ENCODE peak calls at places on chromosomes 7 and 10, in five cellular contexts. C, S, W, J and T are unnamed samples.

GRCh38 chr7:106568680-106569499 is 92.1 kb downstream of the CCDC71L start:
- DNase-seq in J (no peak), W (no peak), S (peak), C (no peak), T (peak)

GRCh38 chr7:108561047-108561619 is 8.4 kb downstream of the THAP5 start:
- DNase-seq in J (no peak), C (no peak), W (no peak), S (no peak), T (no peak)

GRCh38 chr10:18310761-18311160 is 170.5 kb downstream of the CACNB2 start:
- DNase-seq in S (no peak), W (no peak), J (no peak), C (no peak), T (no peak)

GRCh38 chr10:76403876-76404275 is 972.5 kb downstream of the LRMDA start:
- DNase-seq in W (no peak), S (no peak), J (no peak), C (no peak), T (no peak)

GRCh38 chr7:96321041-96321669 is 743 bp downstream of the SLC25A13 start:
- DNase-seq in J (peak), S (peak), W (peak), C (peak), T (peak)

GRCh38 chr10:20276127-20276979 is 460.1 kb downstream of the PLXDC2 start:
- DNase-seq in W (no peak), J (peak), S (no peak), C (no peak), T (no peak)

GRCh38 chr7:102426268-102427031 is 6.9 kb upstream of the ORAI2 start:
- DNase-seq in W (peak), J (no peak), S (no peak), C (no peak), T (no peak)

GRCh38 chr10:61140765-61141392 is 196.9 kb upstream of the RHOBTB1 start:
- DNase-seq in S (peak), C (no peak), W (no peak), J (peak), T (peak)

GRCh38 chr10:7056216-7056615 is 354.6 kb downstream of the SFMBT2 start:
- DNase-seq in J (no peak), W (no peak), S (no peak), C (no peak), T (no peak)

GRCh38 chr7:924541-925231 is 29.8 kb downstream of the ADAP1 start:
- DNase-seq in W (no peak), C (no peak), J (no peak), S (no peak), T (no peak)

GRCh38 chr7:143934526-143935340 is at the start of gene OR2F2:
- DNase-seq in S (no peak), C (no peak), J (peak), W (no peak), T (no peak)

GRCh38 chr7:29989257-29989995 is at the start of gene SCRN1:
- DNase-seq in W (no peak), C (peak), J (peak), S (peak), T (no peak)

GRCh38 chr7:95798401-95798930 is 26.1 kb downstream of the DYNC1I1 start:
- DNase-seq in J (no peak), W (no peak), S (no peak), C (no peak), T (no peak)

GRCh38 chr7:85191383-85191782 is 4.5 kb upstream of the SEMA3D start:
- DNase-seq in W (no peak), J (no peak), S (no peak), C (no peak), T (peak)

GRCh38 chr10:85012305-85012704 is 683.9 kb downstream of the CCSER2 start:
- DNase-seq in J (no peak), C (no peak), S (no peak), W (no peak), T (no peak)

GRCh38 chr7:28739826-28740225 is 218.3 kb downstream of the TRIL start:
- DNase-seq in J (no peak), C (no peak), W (no peak), S (no peak), T (no peak)

GRCh38 chr7:107469836-107470416 is at the start of gene GPR22:
- DNase-seq in J (no peak), S (no peak), C (no peak), W (no peak), T (no peak)

GRCh38 chr7:46744957-46745699 is 824.1 kb upstream of the IGFBP3 start:
- DNase-seq in C (no peak), S (no peak), J (no peak), W (no peak), T (no peak)

GRCh38 chr10:99234067-99234738 is 1.4 kb downstream of the HPSE2 start:
- DNase-seq in J (no peak), C (peak), S (no peak), W (peak), T (no peak)

GRCh38 chr7:117875566-117875965 is 2.3 kb upstream of the CTTNBP2 start:
- DNase-seq in J (no peak), W (no peak), S (no peak), C (no peak), T (peak)

GRCh38 chr10:132495231-132495630 is 42.4 kb upstream of the INPP5A start:
- DNase-seq in J (no peak), W (no peak), S (no peak), C (no peak), T (no peak)

GRCh38 chr10:101052285-101052684 is 9.5 kb upstream of the KAZALD1 start:
- DNase-seq in J (no peak), W (no peak), S (no peak), C (no peak), T (no peak)

GRCh38 chr7:43104874-43105520 is 7.5 kb upstream of the HECW1 start:
- DNase-seq in S (peak), C (no peak), W (no peak), J (no peak), T (no peak)

GRCh38 chr10:33612116-33612515 is 277.6 kb upstream of the NRP1 start:
- DNase-seq in S (no peak), J (no peak), C (no peak), W (no peak), T (no peak)

DNA sequence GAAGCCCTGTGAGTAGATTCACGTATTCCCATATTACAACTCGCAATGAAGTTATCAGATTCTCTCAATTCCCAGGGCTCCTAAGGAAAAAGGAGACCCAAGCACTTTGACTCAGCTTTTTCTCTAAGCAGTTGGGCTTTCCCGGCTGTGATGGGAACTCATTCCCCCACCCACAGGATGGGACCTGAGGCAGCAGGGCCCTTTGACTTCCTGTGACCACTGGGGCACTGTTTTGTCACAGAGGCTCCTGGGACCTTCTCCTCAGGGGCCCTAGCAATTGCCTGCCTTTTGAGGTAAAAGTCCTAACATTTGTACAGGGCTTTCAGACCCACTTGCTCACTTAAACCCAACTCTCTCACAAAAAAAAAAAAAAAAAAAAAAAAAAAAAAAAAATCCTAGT is 122.8 kb upstream of the PDLIM1 start:
- DNase-seq in C (no peak), J (no peak), S (no peak), W (no peak), T (no peak)
- TF ChIP-seq SP1 in C (no peak), J (no peak), S (no peak), W (no peak), T (no peak)

DNA sequence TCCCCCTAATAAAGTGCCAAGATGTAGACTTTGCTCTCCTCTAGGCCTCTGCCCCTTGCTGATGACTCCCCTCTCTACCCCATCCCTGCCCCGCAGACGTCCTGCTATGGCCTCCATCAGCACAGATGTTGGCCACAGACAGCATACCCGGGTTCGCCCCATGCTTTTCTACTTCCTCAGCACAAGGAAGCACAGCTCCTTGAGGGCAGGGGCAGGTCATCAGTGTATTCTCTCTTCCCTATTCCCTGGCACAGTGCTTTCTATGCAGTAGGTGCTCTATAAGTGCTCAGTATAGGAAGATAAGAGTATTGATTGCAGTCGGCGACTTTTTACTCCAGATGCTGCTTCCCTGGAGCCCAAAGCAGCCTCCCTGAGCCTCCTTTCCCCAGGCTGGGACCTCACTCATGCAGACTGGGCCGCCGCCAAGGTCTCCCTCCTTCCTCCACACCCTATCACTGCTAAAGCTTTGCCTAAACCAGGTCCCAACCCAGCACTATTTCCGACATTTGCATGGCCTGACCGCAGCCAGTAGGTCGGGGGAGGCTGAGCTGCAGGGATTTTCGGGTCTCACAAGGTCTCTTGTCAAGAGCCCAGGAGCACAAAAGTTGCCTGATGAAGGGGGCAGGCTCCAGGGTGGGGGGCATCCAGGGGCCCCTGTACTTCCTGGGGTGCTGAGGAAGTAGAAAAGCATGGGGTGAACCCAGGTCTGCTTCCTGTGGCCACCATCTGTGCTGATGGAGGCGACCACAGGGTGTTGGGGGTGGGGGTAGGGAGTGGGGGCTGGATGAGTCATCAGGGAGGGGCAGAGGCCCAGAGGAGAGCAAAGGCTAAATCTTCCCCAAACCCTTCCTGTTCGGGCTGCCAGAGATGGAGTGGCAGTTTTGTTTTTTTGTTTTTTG is 8.0 kb downstream of the CALHM3 start:
- DNase-seq in C (no peak), S (peak), W (peak), J (no peak), T (no peak)
- TF ChIP-seq POLR2A in C (no peak), S (no peak), W (peak), J (no peak), T (no peak)

GRCh38 chr7:125563557-125563956 is 633.9 kb upstream of the POT1 start:
- DNase-seq in W (no peak), S (no peak), J (no peak), C (no peak), T (no peak)
- H2AFZ ChIP-seq in W (no peak), S (peak), J (no peak), C (peak), T (no peak)

GRCh38 chr7:88452648-88453047 is 146.0 kb upstream of the STEAP4 start:
- DNase-seq in S (no peak), J (no peak), C (no peak), W (no peak), T (no peak)
- TF ChIP-seq SP1 in S (no peak), J (no peak), C (no peak), W (no peak), T (no peak)

DNA sequence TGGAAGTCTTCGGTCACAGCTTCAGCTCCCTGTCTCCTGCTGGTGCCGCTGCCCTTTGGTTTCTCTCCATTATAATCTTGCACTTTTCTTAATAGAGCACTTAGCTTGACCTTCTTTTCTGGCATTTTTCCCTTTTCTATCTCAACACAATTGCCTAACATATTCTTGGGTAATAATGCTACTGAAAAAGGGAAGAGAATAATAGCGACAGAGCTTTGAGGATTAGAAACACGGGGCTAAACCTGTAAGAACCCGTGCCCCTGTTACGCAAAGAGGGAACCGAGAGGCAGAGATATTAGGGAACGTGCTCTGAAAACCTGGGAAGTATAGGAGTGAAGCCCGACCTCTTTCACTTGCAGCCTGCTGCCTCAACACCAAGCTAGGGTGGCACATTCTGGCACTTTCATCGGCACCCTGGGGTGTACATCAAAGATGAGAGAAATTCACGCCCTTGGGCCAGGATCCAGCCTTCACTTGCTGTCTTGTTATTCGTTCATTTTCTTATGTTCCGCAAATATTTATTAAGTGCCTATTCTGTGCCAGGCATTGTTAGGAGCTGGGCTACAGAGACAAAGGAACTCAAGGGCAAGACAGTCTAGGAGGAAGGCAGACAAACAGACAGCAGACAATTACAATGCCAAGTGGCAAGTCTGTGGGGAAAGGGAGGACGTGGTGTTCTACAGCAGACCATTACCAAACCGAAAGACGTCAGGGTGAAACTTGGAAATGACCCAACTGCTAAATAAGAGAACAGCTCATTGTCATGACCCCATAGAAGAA is 33.0 kb upstream of the GALNTL5 start:
- DNase-seq in J (no peak), C (no peak), W (no peak), S (no peak), T (no peak)
- TF ChIP-seq POLR2A in J (no peak), C (no peak), W (no peak), S (no peak), T (no peak)

GRCh38 chr10:63917363-63917762 is 396.2 kb downstream of the REEP3 start:
- DNase-seq in W (no peak), C (no peak), S (no peak), J (no peak), T (no peak)
- H2AFZ ChIP-seq in W (no peak), C (no peak), S (no peak), J (no peak), T (no peak)

GRCh38 chr10:22481687-22482539 is 136.6 kb downstream of the SPAG6 start:
- DNase-seq in W (no peak), J (no peak), C (no peak), S (no peak), T (no peak)
- TF ChIP-seq SP1 in W (no peak), J (no peak), C (no peak), S (no peak), T (no peak)

GRCh38 chr7:36152756-36153570 is at the start of gene EEPD1:
- DNase-seq in W (peak), C (peak), J (peak), S (peak), T (peak)
- TF ChIP-seq POLR2A in W (peak), C (no peak), J (peak), S (peak), T (peak)

DNA sequence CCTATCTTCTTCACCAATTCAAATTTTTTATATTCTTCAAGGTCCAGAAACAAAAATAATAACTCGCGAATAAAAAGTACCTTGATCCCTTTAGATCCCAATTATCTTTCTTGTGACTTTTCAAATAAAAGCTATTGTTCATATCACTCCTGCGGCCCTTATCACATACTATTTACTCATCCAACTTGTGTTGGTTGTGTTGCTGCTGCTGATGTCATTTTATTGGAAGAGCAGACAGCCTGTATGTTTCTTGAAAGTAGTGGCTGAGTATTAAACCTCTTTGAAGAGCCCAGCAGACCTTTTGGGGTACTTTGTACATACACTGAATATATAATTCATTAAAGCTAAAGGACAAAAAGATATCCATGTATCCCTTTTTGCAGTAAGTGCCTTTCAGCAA is 231.7 kb downstream of the CTNNA3 start:
- DNase-seq in J (no peak), S (no peak), C (no peak), W (no peak), T (no peak)
- H2AFZ ChIP-seq in J (no peak), S (no peak), C (no peak), W (no peak), T (no peak)

DNA sequence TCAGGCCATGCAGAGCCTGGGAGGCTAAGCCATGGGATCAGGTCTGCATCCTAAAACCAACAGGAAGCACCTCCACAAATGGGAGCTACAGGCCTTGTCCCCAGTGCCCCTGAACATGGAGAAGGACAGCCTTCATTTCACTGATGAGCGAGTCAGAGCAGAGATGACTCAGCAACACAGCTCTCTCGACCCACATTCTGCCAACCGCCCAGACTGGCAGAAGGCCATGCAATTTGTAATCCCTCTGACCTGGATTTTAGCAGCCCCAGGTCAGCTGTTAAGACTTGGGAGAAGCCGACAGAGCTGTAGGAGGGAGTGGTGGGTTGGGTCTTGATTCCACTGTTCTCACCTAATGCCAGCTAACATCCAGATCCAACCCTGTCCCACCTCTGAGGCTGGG is 25.5 kb downstream of the VOPP1 start:
- DNase-seq in J (peak), C (no peak), S (no peak), W (no peak), T (peak)
- TF ChIP-seq SP1 in J (no peak), C (no peak), S (no peak), W (no peak), T (peak)